ENCODE peak calls at places on chromosomes 3 and 15, in five cellular contexts. T is lung, A is iPS DF 6.9, L is transverse colon, D is MM.1S. N is an unnamed sample. For H3K4me1, the result is how much of the 10 kb centered on the place peaks cover.

GRCh38 chr3:76673171-76673570 is 366.7 kb upstream of the ROBO2 start:
- DNase-seq in L (no peak), A (no peak), T (no peak), D (no peak), N (no peak)

GRCh38 chr3:116001063-116001765 is 377.9 kb downstream of the GAP43 start:
- DNase-seq in T (no peak), D (no peak), L (no peak), A (no peak), N (no peak)

GRCh38 chr15:89512631-89513030 is 16.2 kb upstream of the RHCG start:
- DNase-seq in T (no peak), A (no peak), L (no peak), D (no peak), N (no peak)

GRCh38 chr3:50194128-50194902 is 2.9 kb downstream of the GNAT1 start:
- DNase-seq in T (peak), L (peak), D (peak), A (no peak), N (peak)

GRCh38 chr3:134487406-134487805 is 1.5 kb downstream of the CEP63 start:
- DNase-seq in A (no peak), D (peak), T (no peak), L (no peak), N (no peak)

GRCh38 chr3:100400424-100400781 is 486 bp downstream of the TOMM70 start:
- DNase-seq in A (no peak), D (peak), L (no peak), T (peak), N (peak)

GRCh38 chr15:98554272-98555172 is 93.8 kb upstream of the IGF1R start:
- DNase-seq in A (no peak), L (no peak), T (no peak), D (no peak), N (no peak)

GRCh38 chr3:129123314-129124060 is 1.9 kb upstream of the RAB43 start:
- DNase-seq in A (no peak), L (peak), D (no peak), T (no peak), N (no peak)

GRCh38 chr15:101710806-101711205 is 13.5 kb downstream of the TARS3 start:
- DNase-seq in D (no peak), L (no peak), T (no peak), A (no peak), N (peak)

GRCh38 chr15:31483053-31483923 is 156.7 kb downstream of the KLF13 start:
- DNase-seq in L (no peak), T (no peak), D (no peak), A (no peak), N (no peak)

GRCh38 chr3:127135241-127136023 is 57.5 kb upstream of the PRR23E start:
- DNase-seq in T (no peak), L (no peak), D (no peak), A (no peak), N (no peak)

GRCh38 chr3:151394611-151395010 is 10.1 kb upstream of the P2RY12 start:
- DNase-seq in D (no peak), L (no peak), A (no peak), T (no peak), N (no peak)

GRCh38 chr15:79282371-79283251 is at the start of gene ANKRD34C:
- DNase-seq in A (no peak), D (no peak), L (no peak), T (no peak), N (no peak)

GRCh38 chr3:21954709-21955108 is 203.7 kb upstream of the ZNF385D start:
- DNase-seq in A (no peak), L (no peak), D (no peak), T (no peak), N (no peak)

GRCh38 chr15:31145271-31145911 is 43.9 kb upstream of the TRPM1 start:
- DNase-seq in L (no peak), D (no peak), T (no peak), A (no peak), N (no peak)

DNA sequence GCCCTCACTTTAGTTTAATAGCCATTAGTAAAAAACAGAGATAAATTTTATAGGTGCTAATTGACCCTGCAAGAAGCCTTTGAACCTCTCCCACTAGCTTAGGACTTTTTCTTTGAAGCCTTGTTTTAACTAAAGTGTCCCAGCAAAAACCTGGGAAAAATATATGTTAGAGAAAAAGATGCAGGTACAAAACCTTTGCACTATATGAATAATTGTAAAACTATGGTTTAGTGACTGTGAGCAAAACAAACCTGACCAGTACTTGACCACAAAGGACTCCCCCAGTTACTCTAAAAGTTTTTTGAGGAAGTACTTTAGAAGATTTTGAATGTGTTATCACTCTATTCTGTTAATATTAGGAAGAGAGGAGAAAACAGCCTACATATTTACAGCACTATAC is 123.3 kb upstream of the TP63 start:
- DNase-seq in D (no peak), T (no peak), A (no peak), L (no peak), N (no peak)
- H3K4me1 ChIP-seq in D (under half), T (under half), A (under half), L (under half), N (under half)

GRCh38 chr15:92883643-92884458 is 16.3 kb upstream of the CHD2 start:
- DNase-seq in A (no peak), D (peak), L (no peak), T (no peak), N (no peak)
- H3K4me1 ChIP-seq in A (under half), D (under half), L (half or more), T (under half), N (under half)

GRCh38 chr3:30683769-30684168 is 77.4 kb downstream of the TGFBR2 start:
- DNase-seq in D (no peak), T (no peak), A (no peak), L (no peak), N (no peak)

GRCh38 chr3:30681276-30682211 is 75.1 kb downstream of the TGFBR2 start:
- DNase-seq in A (no peak), D (no peak), T (no peak), L (no peak), N (no peak)

GRCh38 chr3:30679045-30679444 is 72.6 kb downstream of the TGFBR2 start:
- DNase-seq in L (no peak), D (no peak), T (no peak), A (no peak), N (no peak)

GRCh38 chr3:30682434-30683155 is 76.2 kb downstream of the TGFBR2 start:
- DNase-seq in D (no peak), L (no peak), A (no peak), T (no peak), N (no peak)

DNA sequence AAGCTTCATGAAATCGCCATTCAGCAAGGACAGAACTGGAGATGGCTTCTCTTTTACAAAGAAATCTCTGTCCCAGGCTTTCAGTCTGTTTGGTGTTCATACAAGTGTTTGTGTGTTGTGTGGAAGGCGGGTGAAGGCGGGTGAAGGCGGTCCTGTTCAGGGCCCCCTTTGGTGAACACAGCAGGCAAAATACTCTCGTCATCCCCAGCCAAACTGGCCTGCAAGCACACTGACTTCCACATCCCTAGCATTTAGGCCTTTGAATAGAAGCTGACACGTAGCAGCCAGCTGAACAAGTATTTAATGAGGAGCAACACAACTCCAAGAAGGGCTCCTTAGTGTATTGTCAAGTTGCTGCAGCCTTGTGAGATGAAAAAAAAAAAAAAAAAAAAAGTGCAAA is 74.4 kb downstream of the TGFBR2 start:
- DNase-seq in T (no peak), D (no peak), A (no peak), L (no peak), N (no peak)
- H3K4me1 ChIP-seq in T (under half), D (under half), A (under half), L (under half), N (under half)

DNA sequence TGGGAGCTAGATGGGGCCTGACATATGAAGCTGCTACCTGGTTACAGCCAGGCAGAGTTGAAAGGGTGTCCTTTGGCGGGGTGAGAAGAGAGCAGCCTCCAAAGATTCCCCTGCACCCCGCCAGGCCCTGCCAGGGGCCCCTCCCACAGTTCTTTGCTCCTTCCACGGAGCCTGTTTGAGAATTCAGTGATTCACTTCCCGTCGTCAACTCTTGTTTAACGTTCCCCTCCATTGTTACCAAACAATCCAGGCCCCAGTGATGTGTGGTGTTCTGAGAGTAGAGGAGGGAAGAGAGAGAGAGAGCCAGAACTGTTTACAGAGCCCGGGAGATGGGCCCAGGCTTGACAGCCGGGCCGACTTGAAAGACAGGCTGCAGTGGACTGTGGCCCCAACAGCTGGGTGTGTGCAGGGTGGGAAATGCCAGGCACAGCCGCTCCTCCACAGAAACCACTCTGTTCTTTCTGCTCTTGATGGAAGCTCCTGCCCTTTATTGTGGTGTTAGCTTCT is 81.5 kb downstream of the SMAD3 start:
- DNase-seq in A (no peak), L (peak), D (no peak), T (peak), N (peak)
- H3K4me1 ChIP-seq in A (under half), L (half or more), D (under half), T (under half), N (half or more)

N was measured in SJCRH30.